ENCODE peak calls at places on chromosomes 12 and 14, in five cellular contexts. O is transverse colon, J is thyroid gland, G is HCT116, N is fibroblast of lung. S is an unnamed sample. For H3K4me1 and H3K27me3, the result is how much of the 10 kb centered on the place peaks cover.

GRCh38 chr14:24057271-24057670 is 5.5 kb downstream of the CARMIL3 start:
- DNase-seq in N (no peak), J (no peak), O (no peak), G (no peak), S (no peak)

GRCh38 chr12:44874981-44875416 is 1.1 kb downstream of the NELL2 start:
- DNase-seq in G (no peak), O (no peak), J (peak), N (no peak), S (peak)

GRCh38 chr12:80701388-80701787 is 6.0 kb upstream of the MYF6 start:
- DNase-seq in N (peak), O (no peak), G (no peak), J (no peak), S (no peak)

GRCh38 chr14:63949696-63950095 is 96.9 kb downstream of the SYNE2 start:
- DNase-seq in G (no peak), O (no peak), N (peak), J (no peak), S (no peak)

GRCh38 chr12:108642899-108643654 is 9.4 kb upstream of the SELPLG start:
- DNase-seq in N (no peak), O (no peak), J (no peak), G (no peak), S (no peak)

GRCh38 chr12:50894216-50894615 is 51.5 kb downstream of the TMPRSS12 start:
- DNase-seq in G (no peak), N (no peak), O (no peak), J (no peak), S (no peak)

GRCh38 chr12:19962192-19962591 is 406.1 kb upstream of the PDE3A start:
- DNase-seq in N (no peak), O (no peak), J (no peak), G (no peak), S (no peak)

GRCh38 chr14:58722433-58722832 is 84.7 kb downstream of the DACT1 start:
- DNase-seq in N (no peak), J (no peak), G (no peak), O (no peak), S (no peak)

GRCh38 chr12:57868870-57869609 is 22.5 kb upstream of the CTDSP2 start:
- DNase-seq in J (no peak), G (no peak), O (no peak), N (no peak), S (no peak)

GRCh38 chr12:20350495-20350894 is 17.8 kb upstream of the PDE3A start:
- DNase-seq in O (no peak), J (no peak), N (peak), G (no peak), S (no peak)

GRCh38 chr12:54033980-54034783 is 1.3 kb downstream of the HOXC5 start:
- DNase-seq in N (no peak), O (no peak), J (no peak), G (no peak), S (peak)

GRCh38 chr12:12539411-12539810 is 23.3 kb downstream of the DUSP16 start:
- DNase-seq in O (peak), N (no peak), J (no peak), G (no peak), S (peak)

GRCh38 chr14:55426881-55427280 is 13.5 kb downstream of the TBPL2 start:
- DNase-seq in G (no peak), O (no peak), J (no peak), N (no peak), S (no peak)
- H3K4me3 ChIP-seq in G (no peak), O (no peak), J (no peak), N (no peak), S (no peak)

DNA sequence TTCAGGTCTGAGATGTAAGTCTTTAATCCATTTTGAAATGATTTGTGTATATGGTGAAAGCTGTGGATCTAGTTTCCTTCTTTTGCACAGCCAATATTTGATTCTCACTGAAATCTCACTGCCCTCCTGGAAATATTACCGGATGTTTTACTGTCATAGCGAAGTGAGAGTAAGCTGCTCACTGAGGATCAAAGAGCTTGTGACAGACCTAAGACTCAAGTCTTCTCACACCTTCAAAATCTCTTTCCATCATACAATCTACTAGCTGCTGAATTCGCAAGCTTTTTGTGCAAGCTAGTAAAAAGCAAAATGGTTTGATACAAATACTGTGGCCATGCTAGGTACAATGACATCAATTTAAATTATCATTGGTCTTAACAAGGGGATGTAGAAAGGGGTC is 3.9 kb downstream of the LRRK2 start:
- DNase-seq in O (no peak), J (no peak), G (no peak), N (no peak), S (no peak)
- H3K4me1 ChIP-seq in O (under half), J (under half), G (under half), N (under half), S (under half)

GRCh38 chr12:122880668-122881067 is 15.3 kb downstream of the VPS37B start:
- DNase-seq in G (no peak), N (peak), O (no peak), J (no peak), S (peak)
- H3K27me3 ChIP-seq in G (under half), N (under half), O (under half), J (under half), S (under half)

GRCh38 chr14:89620436-89620835 is 203.4 kb upstream of the FOXN3 start:
- DNase-seq in O (no peak), J (no peak), G (no peak), N (no peak), S (no peak)

GRCh38 chr14:89618821-89619551 is 202.0 kb upstream of the FOXN3 start:
- DNase-seq in O (peak), G (peak), J (peak), N (peak), S (peak)

GRCh38 chr14:89618309-89618708 is 201.3 kb upstream of the FOXN3 start:
- DNase-seq in J (no peak), N (peak), G (no peak), O (peak), S (no peak)

GRCh38 chr14:89621009-89621421 is 204.0 kb upstream of the FOXN3 start:
- DNase-seq in N (no peak), J (no peak), O (no peak), G (no peak), S (no peak)

DNA sequence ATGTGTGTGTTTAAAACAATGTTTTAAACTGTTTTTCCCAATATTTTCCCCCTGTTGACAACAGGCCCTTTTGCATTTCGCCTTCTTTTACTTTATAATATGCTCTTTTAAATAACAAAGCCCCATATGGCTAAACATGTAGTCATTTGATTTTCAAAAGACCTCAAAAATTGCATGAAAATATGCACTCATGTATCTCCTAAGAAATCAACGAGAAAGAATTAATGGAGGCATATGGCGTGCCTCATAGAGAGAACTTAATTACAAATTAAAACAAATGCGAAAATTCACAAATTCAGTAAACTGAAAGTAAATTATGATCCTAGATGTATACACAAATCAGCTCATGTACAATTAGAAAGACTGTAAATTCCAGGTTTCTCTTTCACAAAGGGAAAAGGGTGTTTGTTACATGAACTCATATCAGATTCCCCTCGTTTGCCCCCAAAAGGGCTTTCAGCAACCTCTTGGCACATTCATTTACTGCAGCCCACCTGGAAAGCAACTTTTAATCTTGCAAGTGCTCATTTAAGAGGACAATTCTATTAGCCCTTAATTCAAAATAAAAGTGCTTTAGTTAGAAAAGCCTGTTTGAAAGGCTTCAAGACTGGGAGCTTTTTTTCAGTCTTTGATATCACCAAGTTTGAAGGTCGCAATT is 202.7 kb upstream of the FOXN3 start:
- DNase-seq in G (no peak), J (no peak), O (no peak), N (no peak), S (peak)
- H3K4me3 ChIP-seq in G (peak), J (peak), O (peak), N (peak), S (peak)

GRCh38 chr12:63056649-63057048 is 94.4 kb downstream of the AVPR1A start:
- DNase-seq in J (no peak), O (no peak), N (no peak), G (no peak), S (no peak)
- H3K4me1 ChIP-seq in J (under half), O (under half), N (under half), G (under half), S (under half)

DNA sequence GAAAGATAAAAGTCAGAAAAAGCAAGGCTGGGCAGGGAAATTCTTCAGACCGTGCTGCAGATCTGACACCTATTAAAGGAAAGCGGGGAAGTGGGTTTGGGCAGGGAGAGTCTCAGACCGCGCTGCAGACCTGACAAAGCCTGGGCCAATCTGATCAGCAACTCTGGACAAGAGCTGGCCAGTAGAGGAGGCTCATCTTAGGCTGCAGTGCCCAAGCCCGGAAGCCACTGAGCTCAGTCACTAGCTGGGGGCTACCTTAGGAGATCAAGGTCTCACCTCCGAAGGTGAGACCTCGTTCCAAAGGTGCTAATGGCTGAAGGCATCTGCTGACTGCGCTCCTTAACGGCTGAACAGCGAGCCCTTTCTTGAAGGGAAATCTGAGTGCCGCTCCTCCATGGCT is 60.2 kb downstream of the SINHCAF start:
- DNase-seq in G (no peak), N (no peak), O (no peak), J (no peak), S (no peak)
- H3K27me3 ChIP-seq in G (under half), N (under half), O (under half), J (under half), S (under half)

GRCh38 chr12:27246774-27247173 is 2.7 kb downstream of the STK38L start:
- DNase-seq in G (no peak), N (peak), J (no peak), O (no peak), S (peak)
- H3K4me3 ChIP-seq in G (no peak), N (peak), J (no peak), O (peak), S (no peak)

DNA sequence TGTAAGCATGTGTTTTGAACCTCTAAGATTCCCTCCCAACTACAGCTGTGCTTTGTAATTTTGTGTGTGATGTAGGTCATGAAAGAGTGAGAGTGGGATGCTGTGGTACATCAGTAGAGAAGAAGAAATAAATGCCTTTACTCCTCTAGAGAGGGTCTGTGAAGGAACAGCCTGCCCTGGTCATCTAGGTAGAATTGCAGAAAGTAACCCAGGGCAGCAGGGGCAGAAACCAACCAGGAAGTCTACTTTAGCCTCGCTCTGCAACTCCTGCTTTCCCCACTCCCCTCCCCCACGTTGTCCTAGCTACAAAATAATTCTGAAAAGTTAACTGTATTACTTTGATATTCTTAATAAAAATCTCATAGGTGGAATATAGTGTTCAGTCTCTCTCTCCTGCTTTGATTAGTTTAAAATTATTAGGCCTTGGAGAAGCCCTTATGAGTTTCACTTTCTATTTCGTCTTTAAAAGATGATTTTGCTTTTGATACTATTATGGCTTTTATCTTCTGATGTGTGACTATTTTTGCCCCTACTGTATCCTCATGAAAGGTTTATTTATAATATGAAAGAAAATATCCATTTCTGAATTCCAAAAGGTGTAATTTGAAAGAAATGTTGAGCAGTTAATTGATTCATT is 7.6 kb downstream of the TBK1 start:
- DNase-seq in O (no peak), J (no peak), G (no peak), N (no peak), S (no peak)
- H3K4me1 ChIP-seq in O (under half), J (under half), G (under half), N (under half), S (under half)

S was measured in HAP-1.